ENCODE peak calls at places on chromosomes 16 and 17, in six cellular contexts. I, Q, H, X, R and E are unnamed samples. For H3K4me1 and H3K9me2, the result is how much of the 10 kb centered on the place peaks cover.

GRCh38 chr16:11743308-11744074 is 834 bp upstream of the TXNDC11 start:
- DNase-seq in I (peak), Q (no peak), H (peak), X (peak), R (peak), E (no peak)

GRCh38 chr17:78903101-78903779 is at the start of gene CEP295NL:
- DNase-seq in I (no peak), Q (peak), H (peak), X (no peak), R (no peak), E (no peak)

GRCh38 chr17:18230288-18231141 is 5.1 kb downstream of the LLGL1 start:
- DNase-seq in I (no peak), Q (no peak), H (no peak), X (no peak), R (no peak), E (no peak)

GRCh38 chr17:28219771-28220170 is 99.2 kb upstream of the TMEM97 start:
- DNase-seq in I (no peak), Q (no peak), H (no peak), X (no peak), R (peak), E (no peak)

GRCh38 chr16:27332105-27332504 is 18.3 kb downstream of the IL4R start:
- DNase-seq in I (no peak), Q (no peak), H (no peak), X (no peak), R (peak), E (no peak)

GRCh38 chr16:46972429-46972970 is 974 bp downstream of the DNAJA2 start:
- DNase-seq in I (peak), Q (peak), H (peak), X (no peak), R (peak), E (peak)

GRCh38 chr17:78748730-78749317 is 33.2 kb downstream of the CYTH1 start:
- DNase-seq in I (peak), Q (no peak), H (no peak), X (no peak), R (peak), E (peak)

GRCh38 chr17:40686192-40686591 is 17.4 kb downstream of the KRT24 start:
- DNase-seq in I (no peak), Q (no peak), H (no peak), X (no peak), R (no peak), E (no peak)

GRCh38 chr16:76583466-76583865 is 306.3 kb downstream of the CNTNAP4 start:
- DNase-seq in I (no peak), Q (no peak), H (peak), X (no peak), R (no peak), E (no peak)

GRCh38 chr16:56769674-56770073 is 39.7 kb downstream of the NUP93 start:
- DNase-seq in I (no peak), Q (no peak), H (no peak), X (no peak), R (no peak), E (no peak)

GRCh38 chr16:19093631-19094541 is 19.9 kb upstream of the ITPRIPL2 start:
- DNase-seq in I (no peak), Q (no peak), H (no peak), X (no peak), R (no peak), E (no peak)

GRCh38 chr16:71707199-71707598 is 17.3 kb downstream of the PHLPP2 start:
- DNase-seq in I (no peak), Q (peak), H (no peak), X (no peak), R (no peak), E (no peak)

GRCh38 chr17:52027620-52028019 is 130.9 kb downstream of the CA10 start:
- DNase-seq in I (no peak), Q (no peak), H (no peak), X (no peak), R (no peak), E (no peak)

GRCh38 chr16:8516471-8516870 is 73.8 kb downstream of the TMEM114 start:
- DNase-seq in I (no peak), Q (no peak), H (no peak), X (no peak), R (no peak), E (no peak)

GRCh38 chr17:82668631-82669099 is 20.4 kb upstream of the WDR45B start:
- DNase-seq in I (peak), Q (peak), H (peak), X (peak), R (no peak), E (no peak)

GRCh38 chr17:77184474-77184873 is 43.7 kb downstream of the SEC14L1 start:
- DNase-seq in I (no peak), Q (no peak), H (peak), X (no peak), R (no peak), E (no peak)
- H3K4me1 ChIP-seq in I (half or more), Q (under half), H (under half), X (under half), R (under half), E (half or more)

GRCh38 chr17:14903810-14904209 is 361.3 kb downstream of the PMP22 start:
- DNase-seq in I (no peak), Q (no peak), H (no peak), X (no peak), R (no peak), E (no peak)

GRCh38 chr17:14904406-14904805 is 360.7 kb downstream of the PMP22 start:
- DNase-seq in I (no peak), Q (no peak), H (no peak), X (no peak), R (no peak), E (peak)

GRCh38 chr17:14901376-14901775 is 363.8 kb downstream of the PMP22 start:
- DNase-seq in I (no peak), Q (no peak), H (no peak), X (no peak), R (no peak), E (no peak)

DNA sequence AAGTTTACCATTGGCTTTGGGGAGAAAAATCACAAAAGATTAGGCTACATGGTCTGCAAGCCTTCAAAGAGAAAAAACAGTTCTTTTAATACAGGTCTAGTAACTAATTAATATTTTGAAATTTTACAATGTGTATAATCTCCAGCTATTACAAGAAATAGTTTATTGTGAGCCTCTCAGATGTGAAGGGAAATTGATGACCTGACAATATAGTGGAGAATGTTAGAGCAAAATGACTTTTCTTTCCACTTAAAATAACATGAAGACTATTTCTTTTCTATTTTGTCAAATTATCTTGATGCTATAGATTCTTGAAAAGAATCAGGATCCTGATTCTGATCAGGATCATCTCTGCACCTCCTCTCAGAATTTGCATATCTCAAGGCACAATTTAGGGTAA is 362.3 kb downstream of the PMP22 start:
- DNase-seq in I (no peak), Q (no peak), H (no peak), X (no peak), R (no peak), E (no peak)
- H3K9me2 ChIP-seq in I (under half), Q (under half), H (under half), X (under half), R (under half), E (under half)

DNA sequence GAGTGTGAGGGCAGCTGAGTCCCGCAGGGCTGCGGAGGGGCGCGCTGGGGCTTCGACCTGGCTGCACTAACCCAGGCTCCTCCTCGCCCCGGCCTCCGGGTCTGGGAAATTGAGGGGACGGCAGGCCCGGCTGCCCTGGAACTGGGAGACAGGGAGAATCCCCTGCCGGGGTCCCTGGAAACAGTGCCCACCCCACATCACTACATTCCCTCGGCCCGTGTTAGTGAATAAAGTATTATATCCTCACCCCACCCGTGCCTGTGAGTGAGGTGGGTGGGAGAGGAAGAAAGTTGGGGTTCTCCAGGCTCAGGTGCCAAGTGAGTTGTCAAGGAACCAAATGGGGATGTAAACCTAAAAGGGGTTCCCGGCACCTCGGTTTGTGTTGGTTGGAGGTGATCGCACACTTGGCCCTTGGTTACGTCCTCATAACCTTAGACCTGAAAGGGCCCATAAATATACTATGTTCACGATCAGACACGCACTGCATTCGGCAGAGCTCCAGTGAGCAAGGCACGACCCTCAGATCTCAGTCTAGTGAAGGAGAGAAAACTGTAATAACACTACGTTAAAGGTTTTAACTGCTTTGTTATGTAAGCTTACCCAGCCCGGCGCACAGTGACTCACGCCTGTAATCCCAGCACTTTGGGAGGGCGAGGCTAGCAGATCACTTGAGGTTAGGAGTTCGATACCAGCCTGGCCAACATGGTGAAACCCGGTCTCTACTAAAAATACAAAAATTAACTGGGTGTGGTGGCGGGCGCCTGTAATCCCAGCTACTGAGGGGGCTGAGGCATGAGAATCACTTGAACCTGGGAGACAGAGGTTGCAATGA is 11.2 kb downstream of the ZNF771 start:
- DNase-seq in I (no peak), Q (peak), H (no peak), X (no peak), R (no peak), E (no peak)
- TF ChIP-seq CTCF in I (peak), Q (peak), H (no peak), X (no peak), R (no peak), E (no peak)

GRCh38 chr16:68417711-68418301 is 30.5 kb downstream of the SMPD3 start:
- DNase-seq in I (peak), Q (no peak), H (no peak), X (no peak), R (peak), E (peak)
- H3K4me1 ChIP-seq in I (under half), Q (under half), H (under half), X (under half), R (under half), E (under half)